ENCODE peak calls at places on chromosomes 16 and 17, in five cellular contexts. Y is OCI-LY7, M is heart right ventricle, K is cardiac fibroblast, D is fibroblast of villous mesenchyme. E is an unnamed sample.

GRCh38 chr16:27315333-27316037 is 1.7 kb downstream of the IL4R start:
- DNase-seq in Y (peak), M (peak), K (peak), D (peak), E (peak)

GRCh38 chr16:67865318-67865717 is 7.5 kb upstream of the EDC4 start:
- DNase-seq in Y (peak), M (no peak), K (peak), D (peak), E (peak)

GRCh38 chr16:49881890-49882289 is 26.0 kb upstream of the ZNF423 start:
- DNase-seq in Y (no peak), M (no peak), K (no peak), D (no peak), E (no peak)

GRCh38 chr17:20315821-20316220 is 151.5 kb downstream of the LGALS9B start:
- DNase-seq in Y (no peak), M (no peak), K (peak), D (no peak), E (peak)

GRCh38 chr17:4331614-4332013 is 34.9 kb downstream of the UBE2G1 start:
- DNase-seq in Y (no peak), M (no peak), K (no peak), D (peak), E (no peak)

GRCh38 chr16:4682616-4683254 is 10.6 kb upstream of the NUDT16L1 start:
- DNase-seq in Y (no peak), M (no peak), K (no peak), D (peak), E (peak)

GRCh38 chr16:58960484-58960883 is 226.4 kb upstream of the GOT2 start:
- DNase-seq in Y (no peak), M (no peak), K (no peak), D (no peak), E (no peak)

GRCh38 chr17:27396045-27396444 is 60.2 kb upstream of the KSR1 start:
- DNase-seq in Y (no peak), M (no peak), K (no peak), D (no peak), E (no peak)

GRCh38 chr16:48194828-48195566 is 39.2 kb upstream of the ABCC12 start:
- DNase-seq in Y (no peak), M (no peak), K (peak), D (peak), E (peak)

GRCh38 chr16:12132290-12132689 is 155.8 kb downstream of the SNX29 start:
- DNase-seq in Y (no peak), M (no peak), K (peak), D (peak), E (peak)

DNA sequence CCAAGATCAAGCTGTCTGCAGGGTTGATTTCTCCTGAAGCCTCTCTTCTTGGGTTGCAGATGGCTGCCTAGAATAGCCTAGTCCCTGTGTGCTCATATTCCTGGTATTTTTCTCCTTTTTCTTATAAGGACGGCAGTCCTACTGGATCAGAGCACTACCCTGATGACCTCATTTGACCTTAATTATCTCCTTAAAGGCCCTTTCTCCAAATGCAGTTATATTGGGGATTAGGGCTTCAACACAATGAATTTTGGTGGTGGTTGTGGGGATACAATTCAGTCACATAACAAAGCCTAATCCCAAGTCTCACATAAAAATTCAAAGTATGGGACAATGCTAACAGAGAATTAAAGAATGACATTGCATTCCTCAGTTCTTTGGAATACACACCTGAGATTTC is 238.8 kb upstream of the SALL1 start:
- DNase-seq in Y (no peak), M (no peak), K (no peak), D (no peak), E (no peak)
- TF ChIP-seq CTCF in Y (no peak), M (no peak), K (no peak), D (no peak), E (no peak)

GRCh38 chr17:59754547-59754946 is 47.1 kb downstream of the VMP1 start:
- DNase-seq in Y (no peak), M (no peak), K (peak), D (peak), E (peak)

GRCh38 chr17:59757043-59757824 is 49.8 kb downstream of the VMP1 start:
- DNase-seq in Y (no peak), M (no peak), K (no peak), D (no peak), E (no peak)

GRCh38 chr17:59760164-59760563 is 52.7 kb downstream of the VMP1 start:
- DNase-seq in Y (no peak), M (no peak), K (no peak), D (no peak), E (no peak)

GRCh38 chr17:59756236-59756818 is 48.9 kb downstream of the VMP1 start:
- DNase-seq in Y (no peak), M (no peak), K (peak), D (peak), E (peak)

DNA sequence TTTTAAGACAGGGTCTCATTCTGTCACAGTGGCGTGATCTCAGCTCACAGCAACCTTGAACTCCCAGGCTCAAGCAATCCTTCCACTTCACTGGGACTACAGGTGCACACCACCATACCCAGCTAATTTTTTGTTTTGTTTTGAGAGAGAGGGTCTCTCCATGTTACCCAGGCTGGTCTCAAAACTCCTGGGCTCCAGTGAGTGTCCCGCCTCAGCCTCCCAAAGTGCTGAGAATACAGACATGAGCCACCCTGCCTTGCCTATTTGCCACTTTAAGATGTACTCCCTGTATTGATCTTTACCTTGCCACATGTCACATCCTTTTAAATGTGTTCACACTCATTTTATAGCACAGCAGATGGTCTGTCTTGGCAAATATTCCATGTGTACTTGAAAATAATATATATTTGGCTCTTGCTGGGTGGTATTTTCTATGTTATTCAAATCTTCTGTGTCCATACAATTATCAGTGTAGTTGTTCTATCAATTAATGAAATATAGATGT is 50.5 kb downstream of the VMP1 start:
- DNase-seq in Y (no peak), M (no peak), K (no peak), D (no peak), E (no peak)
- TF ChIP-seq CTCF in Y (no peak), M (no peak), K (no peak), D (no peak), E (no peak)

DNA sequence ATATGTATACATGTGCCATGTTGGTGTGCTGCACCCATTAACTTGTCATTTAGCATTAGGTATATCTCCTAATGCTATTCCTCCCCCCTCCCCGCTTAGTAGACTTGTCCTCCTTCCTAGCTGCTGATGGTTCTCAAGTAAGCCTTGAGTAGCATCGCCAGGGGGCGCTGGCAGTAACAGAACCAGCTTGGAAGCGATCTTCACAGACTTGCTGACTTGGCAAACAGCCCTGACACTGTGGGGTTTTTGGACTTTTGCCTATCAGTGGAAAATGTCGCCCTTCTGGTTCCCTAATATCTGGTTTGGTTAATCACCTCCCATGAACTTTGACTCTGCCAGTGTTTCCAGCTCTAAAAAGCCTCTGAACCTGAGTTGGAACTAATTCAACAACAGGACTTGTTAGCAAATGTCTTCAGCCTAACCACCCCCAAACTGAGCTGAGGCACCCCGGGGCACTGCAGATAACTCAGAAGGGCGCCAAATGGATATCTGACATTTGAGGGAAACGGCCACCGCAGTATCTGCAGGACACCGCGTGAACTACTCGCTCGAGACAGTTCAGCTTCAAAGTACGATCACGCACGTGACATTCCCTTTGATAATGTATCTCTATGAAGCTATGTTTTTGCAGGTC is 15.4 kb upstream of the SPATA32 start:
- DNase-seq in Y (peak), M (peak), K (peak), D (peak), E (peak)
- TF ChIP-seq CTCF in Y (peak), M (peak), K (peak), D (peak), E (peak)

GRCh38 chr17:2120550-2121335 is 65.8 kb downstream of the HIC1 start:
- DNase-seq in Y (no peak), M (no peak), K (peak), D (peak), E (peak)

GRCh38 chr17:2123467-2124251 is 68.8 kb downstream of the HIC1 start:
- DNase-seq in Y (peak), M (peak), K (peak), D (peak), E (peak)

GRCh38 chr17:2125013-2125535 is 70.2 kb downstream of the HIC1 start:
- DNase-seq in Y (no peak), M (no peak), K (peak), D (peak), E (peak)

GRCh38 chr17:2124391-2124790 is 69.5 kb downstream of the HIC1 start:
- DNase-seq in Y (no peak), M (no peak), K (peak), D (peak), E (peak)

GRCh38 chr17:2122641-2123302 is 67.9 kb downstream of the HIC1 start:
- DNase-seq in Y (no peak), M (peak), K (peak), D (peak), E (peak)
- TF ChIP-seq CTCF in Y (no peak), M (peak), K (peak), D (peak), E (peak)

GRCh38 chr16:66696669-66697630 is at the start of gene CMTM4:
- DNase-seq in Y (peak), M (peak), K (peak), D (peak), E (peak)
- TF ChIP-seq CTCF in Y (peak), M (peak), K (no peak), D (peak), E (peak)

E was measured in choroid plexus epithelial cell.